ENCODE peak calls at places on chromosomes 3 and 15, in nine cellular contexts. One of them, this sample, is unnamed.

GRCh38 chr3:152969557-152970300 is 134.8 kb downstream of the P2RY1 start:
- DNase-seq in stomach: no peak
- DNase-seq in HCT116: no peak
- DNase-seq in GM12878: no peak
- DNase-seq in GM23338: peak; percentile 20
- DNase-seq in breast epithelium: no peak
- DNase-seq in Panc1: peak; percentile 33
- DNase-seq in esophagus muscularis mucosa: no peak
- DNase-seq in endothelial cell of umbilical vein: no peak
- DNase-seq in this sample: no peak

GRCh38 chr15:31342781-31343626 is 16.4 kb downstream of the KLF13 start:
- DNase-seq in GM12878: no peak
- DNase-seq in stomach: no peak
- DNase-seq in GM23338: peak; percentile 56
- DNase-seq in HCT116: no peak
- DNase-seq in esophagus muscularis mucosa: no peak
- DNase-seq in endothelial cell of umbilical vein: peak; percentile 82
- DNase-seq in breast epithelium: no peak
- DNase-seq in Panc1: no peak
- DNase-seq in this sample: no peak

GRCh38 chr15:53716909-53717878 is 42.3 kb downstream of the WDR72 start:
- DNase-seq in GM12878: no peak
- DNase-seq in Panc1: no peak
- DNase-seq in breast epithelium: no peak
- DNase-seq in stomach: no peak
- DNase-seq in GM23338: peak; percentile 21
- DNase-seq in esophagus muscularis mucosa: no peak
- DNase-seq in HCT116: no peak
- DNase-seq in endothelial cell of umbilical vein: peak; percentile 21
- DNase-seq in this sample: no peak

GRCh38 chr15:31270767-31271166 is 55.9 kb upstream of the KLF13 start:
- DNase-seq in esophagus muscularis mucosa: peak; percentile 31
- DNase-seq in stomach: peak; percentile 17
- DNase-seq in breast epithelium: no peak
- DNase-seq in endothelial cell of umbilical vein: no peak
- DNase-seq in GM23338: peak; percentile 78
- DNase-seq in GM12878: no peak
- DNase-seq in Panc1: no peak
- DNase-seq in HCT116: no peak
- DNase-seq in this sample: peak; percentile 77

GRCh38 chr15:75455982-75456531 is 4.6 kb upstream of the SIN3A start:
- DNase-seq in GM23338: peak; percentile 71
- DNase-seq in esophagus muscularis mucosa: no peak
- DNase-seq in breast epithelium: no peak
- DNase-seq in GM12878: peak; percentile 20
- DNase-seq in Panc1: no peak
- DNase-seq in HCT116: peak; percentile 12
- DNase-seq in stomach: peak; percentile 46
- DNase-seq in endothelial cell of umbilical vein: peak; percentile 63
- DNase-seq in this sample: peak; percentile 92

GRCh38 chr3:124700880-124701684 is 29.2 kb upstream of the UMPS start:
- DNase-seq in GM23338: peak; percentile 42
- DNase-seq in GM12878: no peak
- DNase-seq in endothelial cell of umbilical vein: no peak
- DNase-seq in esophagus muscularis mucosa: no peak
- DNase-seq in breast epithelium: no peak
- DNase-seq in Panc1: no peak
- DNase-seq in stomach: no peak
- DNase-seq in HCT116: no peak
- DNase-seq in this sample: no peak

GRCh38 chr3:152531717-152532116 is 263.0 kb downstream of the MBNL1 start:
- DNase-seq in stomach: no peak
- DNase-seq in Panc1: no peak
- DNase-seq in esophagus muscularis mucosa: no peak
- DNase-seq in GM23338: no peak
- DNase-seq in endothelial cell of umbilical vein: no peak
- DNase-seq in GM12878: no peak
- DNase-seq in breast epithelium: no peak
- DNase-seq in HCT116: no peak
- DNase-seq in this sample: no peak

GRCh38 chr3:155428558-155428957 is 135.1 kb upstream of the STRIT1 start:
- DNase-seq in stomach: no peak
- DNase-seq in Panc1: no peak
- DNase-seq in GM23338: no peak
- DNase-seq in GM12878: no peak
- DNase-seq in esophagus muscularis mucosa: peak; percentile 10
- DNase-seq in HCT116: no peak
- DNase-seq in breast epithelium: no peak
- DNase-seq in endothelial cell of umbilical vein: no peak
- DNase-seq in this sample: no peak

GRCh38 chr15:66253643-66254363 is at the start of gene MEGF11:
- DNase-seq in Panc1: no peak
- DNase-seq in stomach: no peak
- DNase-seq in HCT116: no peak
- DNase-seq in endothelial cell of umbilical vein: peak; percentile 32
- DNase-seq in esophagus muscularis mucosa: no peak
- DNase-seq in GM12878: no peak
- DNase-seq in GM23338: peak; percentile 87
- DNase-seq in breast epithelium: no peak
- DNase-seq in this sample: no peak

GRCh38 chr3:23751485-23751811 is 54.3 kb upstream of the UBE2E1 start:
- DNase-seq in GM23338: peak; percentile 94
- DNase-seq in endothelial cell of umbilical vein: peak; percentile 46
- DNase-seq in stomach: no peak
- DNase-seq in HCT116: no peak
- DNase-seq in breast epithelium: no peak
- DNase-seq in esophagus muscularis mucosa: no peak
- DNase-seq in Panc1: no peak
- DNase-seq in GM12878: no peak
- DNase-seq in this sample: no peak

GRCh38 chr3:49656541-49657112 is 17.5 kb upstream of the APEH start:
- DNase-seq in esophagus muscularis mucosa: no peak
- DNase-seq in Panc1: no peak
- DNase-seq in GM23338: no peak
- DNase-seq in GM12878: no peak
- DNase-seq in HCT116: no peak
- DNase-seq in stomach: no peak
- DNase-seq in breast epithelium: no peak
- DNase-seq in endothelial cell of umbilical vein: no peak
- DNase-seq in this sample: no peak

GRCh38 chr3:127491323-127491722 is 99.2 kb downstream of the TPRA1 start:
- DNase-seq in stomach: no peak
- DNase-seq in GM12878: no peak
- DNase-seq in HCT116: no peak
- DNase-seq in GM23338: no peak
- DNase-seq in breast epithelium: no peak
- DNase-seq in Panc1: no peak
- DNase-seq in esophagus muscularis mucosa: peak; percentile 85
- DNase-seq in endothelial cell of umbilical vein: no peak
- DNase-seq in this sample: peak; percentile 67

GRCh38 chr3:135865085-135865484 is 100.4 kb upstream of the PPP2R3A start:
- DNase-seq in Panc1: no peak
- DNase-seq in stomach: no peak
- DNase-seq in endothelial cell of umbilical vein: no peak
- DNase-seq in HCT116: no peak
- DNase-seq in GM23338: no peak
- DNase-seq in breast epithelium: no peak
- DNase-seq in GM12878: no peak
- DNase-seq in esophagus muscularis mucosa: no peak
- DNase-seq in this sample: no peak

GRCh38 chr3:135868801-135869200 is 96.7 kb upstream of the PPP2R3A start:
- DNase-seq in GM23338: no peak
- DNase-seq in GM12878: no peak
- DNase-seq in HCT116: no peak
- DNase-seq in breast epithelium: no peak
- DNase-seq in stomach: no peak
- DNase-seq in esophagus muscularis mucosa: no peak
- DNase-seq in Panc1: no peak
- DNase-seq in endothelial cell of umbilical vein: no peak
- DNase-seq in this sample: no peak

GRCh38 chr3:135865554-135865953 is 100.0 kb upstream of the PPP2R3A start:
- DNase-seq in stomach: no peak
- DNase-seq in HCT116: no peak
- DNase-seq in breast epithelium: no peak
- DNase-seq in endothelial cell of umbilical vein: no peak
- DNase-seq in GM23338: no peak
- DNase-seq in Panc1: no peak
- DNase-seq in GM12878: no peak
- DNase-seq in esophagus muscularis mucosa: no peak
- DNase-seq in this sample: no peak

GRCh38 chr3:135869439-135870105 is 96.0 kb upstream of the PPP2R3A start:
- DNase-seq in breast epithelium: no peak
- DNase-seq in esophagus muscularis mucosa: no peak
- DNase-seq in Panc1: no peak
- DNase-seq in endothelial cell of umbilical vein: no peak
- DNase-seq in stomach: no peak
- DNase-seq in GM23338: no peak
- DNase-seq in GM12878: no peak
- DNase-seq in HCT116: no peak
- DNase-seq in this sample: no peak

DNA sequence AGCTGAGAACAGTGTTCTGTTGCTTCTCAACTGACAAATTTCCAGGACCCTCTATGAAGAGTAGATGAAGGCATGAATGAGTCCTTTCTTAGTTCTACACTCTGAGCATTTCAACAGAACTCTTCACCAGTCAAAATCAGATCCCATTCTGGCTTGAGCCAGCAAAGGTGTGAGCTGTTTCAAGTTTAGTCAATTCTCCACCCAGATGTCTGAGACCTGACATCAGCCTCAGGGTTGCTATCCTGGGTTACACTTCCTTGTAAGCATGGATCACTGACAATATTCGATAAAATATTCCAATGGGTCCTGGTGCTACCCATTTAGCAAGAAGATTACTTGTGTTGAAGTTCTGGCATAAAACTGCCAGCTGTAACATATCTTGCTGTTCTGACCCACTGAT is 97.6 kb upstream of the PPP2R3A start:
- DNase-seq in HCT116: no peak
- DNase-seq in GM23338: no peak
- DNase-seq in endothelial cell of umbilical vein: no peak
- DNase-seq in stomach: no peak
- DNase-seq in breast epithelium: no peak
- DNase-seq in esophagus muscularis mucosa: no peak
- DNase-seq in Panc1: no peak
- DNase-seq in GM12878: no peak
- DNase-seq in this sample: no peak
- H3K4me1 ChIP-seq in HCT116: no peaks in the 10 kb centered on the region
- H3K4me1 ChIP-seq in GM23338: no peaks in the 10 kb centered on the region
- H3K4me1 ChIP-seq in endothelial cell of umbilical vein: no peaks in the 10 kb centered on the region
- H3K4me1 ChIP-seq in stomach: no peaks in the 10 kb centered on the region
- H3K4me1 ChIP-seq in breast epithelium: no peaks in the 10 kb centered on the region
- H3K4me1 ChIP-seq in esophagus muscularis mucosa: no peaks in the 10 kb centered on the region
- H3K4me1 ChIP-seq in Panc1: no peaks in the 10 kb centered on the region
- H3K4me1 ChIP-seq in GM12878: no peaks in the 10 kb centered on the region
- H3K4me1 ChIP-seq in this sample: no peaks in the 10 kb centered on the region

DNA sequence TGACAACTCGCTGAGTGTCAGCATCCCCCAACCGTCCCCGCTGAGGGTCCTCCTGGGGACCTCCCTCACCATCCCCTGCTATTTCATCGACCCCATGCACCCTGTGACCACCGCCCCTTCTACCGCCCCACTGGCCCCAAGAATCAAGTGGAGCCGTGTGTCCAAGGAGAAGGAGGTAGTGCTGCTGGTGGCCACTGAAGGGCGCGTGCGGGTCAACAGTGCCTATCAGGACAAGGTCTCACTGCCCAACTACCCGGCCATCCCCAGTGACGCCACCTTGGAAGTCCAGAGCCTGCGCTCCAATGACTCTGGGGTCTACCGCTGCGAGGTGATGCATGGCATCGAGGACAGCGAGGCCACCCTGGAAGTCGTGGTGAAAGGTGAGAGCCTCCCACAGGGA is 35.4 kb downstream of the ACAN start:
- DNase-seq in breast epithelium: no peak
- DNase-seq in HCT116: no peak
- DNase-seq in endothelial cell of umbilical vein: no peak
- DNase-seq in Panc1: no peak
- DNase-seq in GM23338: peak; percentile 39
- DNase-seq in stomach: no peak
- DNase-seq in GM12878: no peak
- DNase-seq in esophagus muscularis mucosa: no peak
- DNase-seq in this sample: no peak
- TF ChIP-seq CTCF in breast epithelium: no peak
- TF ChIP-seq CTCF in HCT116: no peak
- TF ChIP-seq CTCF in endothelial cell of umbilical vein: no peak
- TF ChIP-seq CTCF in Panc1: no peak
- TF ChIP-seq CTCF in GM23338: peak; percentile 57
- TF ChIP-seq CTCF in stomach: no peak
- TF ChIP-seq CTCF in GM12878: no peak
- TF ChIP-seq CTCF in esophagus muscularis mucosa: no peak
- TF ChIP-seq CTCF in this sample: no peak

GRCh38 chr3:52297242-52298146 is 9.9 kb downstream of the GLYCTK start:
- DNase-seq in HCT116: no peak
- DNase-seq in endothelial cell of umbilical vein: no peak
- DNase-seq in breast epithelium: no peak
- DNase-seq in stomach: no peak
- DNase-seq in Panc1: no peak
- DNase-seq in esophagus muscularis mucosa: no peak
- DNase-seq in GM23338: no peak
- DNase-seq in GM12878: no peak
- DNase-seq in this sample: no peak

GRCh38 chr3:52295809-52296208 is 8.2 kb downstream of the GLYCTK start:
- DNase-seq in esophagus muscularis mucosa: no peak
- DNase-seq in GM23338: no peak
- DNase-seq in stomach: no peak
- DNase-seq in GM12878: no peak
- DNase-seq in HCT116: no peak
- DNase-seq in endothelial cell of umbilical vein: no peak
- DNase-seq in breast epithelium: no peak
- DNase-seq in Panc1: no peak
- DNase-seq in this sample: no peak

GRCh38 chr3:52299247-52299657 is 11.6 kb downstream of the GLYCTK start:
- DNase-seq in GM23338: peak; percentile 32
- DNase-seq in stomach: no peak
- DNase-seq in endothelial cell of umbilical vein: no peak
- DNase-seq in HCT116: no peak
- DNase-seq in Panc1: no peak
- DNase-seq in breast epithelium: no peak
- DNase-seq in esophagus muscularis mucosa: no peak
- DNase-seq in GM12878: no peak
- DNase-seq in this sample: no peak

GRCh38 chr3:52299815-52300611 is 12.4 kb downstream of the GLYCTK start:
- DNase-seq in GM23338: peak; percentile 50
- DNase-seq in stomach: peak; percentile 62
- DNase-seq in breast epithelium: no peak
- DNase-seq in endothelial cell of umbilical vein: peak; percentile 62
- DNase-seq in Panc1: no peak
- DNase-seq in esophagus muscularis mucosa: no peak
- DNase-seq in HCT116: no peak
- DNase-seq in GM12878: no peak
- DNase-seq in this sample: no peak

GRCh38 chr3:52298147-52299098 is 10.8 kb downstream of the GLYCTK start:
- DNase-seq in endothelial cell of umbilical vein: no peak
- DNase-seq in HCT116: no peak
- DNase-seq in GM23338: peak; percentile 59
- DNase-seq in Panc1: no peak
- DNase-seq in stomach: no peak
- DNase-seq in breast epithelium: no peak
- DNase-seq in esophagus muscularis mucosa: no peak
- DNase-seq in GM12878: no peak
- DNase-seq in this sample: no peak
- TF ChIP-seq POLR2AphosphoS5 in endothelial cell of umbilical vein: no peak
- TF ChIP-seq POLR2AphosphoS5 in HCT116: no peak
- TF ChIP-seq POLR2AphosphoS5 in GM23338: no peak
- TF ChIP-seq POLR2AphosphoS5 in Panc1: no peak
- TF ChIP-seq POLR2AphosphoS5 in stomach: no peak
- TF ChIP-seq POLR2AphosphoS5 in breast epithelium: no peak
- TF ChIP-seq POLR2AphosphoS5 in esophagus muscularis mucosa: no peak
- TF ChIP-seq POLR2AphosphoS5 in GM12878: no peak
- TF ChIP-seq POLR2AphosphoS5 in this sample: no peak

GRCh38 chr3:16361087-16361486 is 96.1 kb downstream of the OXNAD1 start:
- DNase-seq in Panc1: no peak
- DNase-seq in breast epithelium: no peak
- DNase-seq in endothelial cell of umbilical vein: no peak
- DNase-seq in GM23338: no peak
- DNase-seq in esophagus muscularis mucosa: no peak
- DNase-seq in GM12878: no peak
- DNase-seq in HCT116: no peak
- DNase-seq in stomach: no peak
- DNase-seq in this sample: no peak
- H3K4me1 ChIP-seq in Panc1: no peaks in the 10 kb centered on the region
- H3K4me1 ChIP-seq in breast epithelium: no peaks in the 10 kb centered on the region
- H3K4me1 ChIP-seq in endothelial cell of umbilical vein: no peaks in the 10 kb centered on the region
- H3K4me1 ChIP-seq in GM23338: no peaks in the 10 kb centered on the region
- H3K4me1 ChIP-seq in esophagus muscularis mucosa: peaks cover 43% of the 10 kb centered on the region
- H3K4me1 ChIP-seq in GM12878: peaks cover 9% of the 10 kb centered on the region
- H3K4me1 ChIP-seq in HCT116: no peaks in the 10 kb centered on the region
- H3K4me1 ChIP-seq in stomach: no peaks in the 10 kb centered on the region
- H3K4me1 ChIP-seq in this sample: peaks cover 6% of the 10 kb centered on the region